ENCODE peak calls at places on chromosomes 4 and X, in nine cellular contexts. One of them, this sample, is unnamed.

GRCh38 chr4:21656832-21657231 is 291.7 kb downstream of the KCNIP4 start:
- DNase-seq in GM13977: no peak
- DNase-seq in T-helper 1 cell: no peak
- DNase-seq in kidney: no peak
- DNase-seq in bronchial epithelial cell: peak
- DNase-seq in aorta: no peak
- DNase-seq in tibial artery: no peak
- DNase-seq in fibroblast of the aortic adventitia: peak
- DNase-seq in choroid plexus epithelial cell: peak
- DNase-seq in this sample: peak

GRCh38 chr4:41258783-41259182 is 2.1 kb downstream of the UCHL1 start:
- DNase-seq in GM13977: no peak
- DNase-seq in T-helper 1 cell: no peak
- DNase-seq in kidney: no peak
- DNase-seq in bronchial epithelial cell: peak
- DNase-seq in aorta: no peak
- DNase-seq in tibial artery: no peak
- DNase-seq in fibroblast of the aortic adventitia: peak
- DNase-seq in choroid plexus epithelial cell: peak
- DNase-seq in this sample: peak

GRCh38 chr4:41839945-41840854 is 91.7 kb upstream of the PHOX2B start:
- DNase-seq in GM13977: peak
- DNase-seq in T-helper 1 cell: no peak
- DNase-seq in kidney: no peak
- DNase-seq in bronchial epithelial cell: peak
- DNase-seq in aorta: no peak
- DNase-seq in tibial artery: no peak
- DNase-seq in fibroblast of the aortic adventitia: no peak
- DNase-seq in choroid plexus epithelial cell: no peak
- DNase-seq in this sample: no peak

GRCh38 chr4:48212165-48212564 is 57.5 kb downstream of the TEC start:
- DNase-seq in GM13977: peak
- DNase-seq in T-helper 1 cell: no peak
- DNase-seq in kidney: no peak
- DNase-seq in bronchial epithelial cell: no peak
- DNase-seq in aorta: no peak
- DNase-seq in tibial artery: no peak
- DNase-seq in fibroblast of the aortic adventitia: no peak
- DNase-seq in choroid plexus epithelial cell: no peak
- DNase-seq in this sample: no peak

GRCh38 chrX:70196961-70197805 is 19.9 kb downstream of the DGAT2L6 start:
- DNase-seq in GM13977: peak
- DNase-seq in T-helper 1 cell: peak
- DNase-seq in kidney: no peak
- DNase-seq in bronchial epithelial cell: peak
- DNase-seq in aorta: peak
- DNase-seq in tibial artery: peak
- DNase-seq in fibroblast of the aortic adventitia: peak
- DNase-seq in choroid plexus epithelial cell: peak
- DNase-seq in this sample: peak

GRCh38 chr4:100796333-100796732 is 278.5 kb upstream of the EMCN start:
- DNase-seq in GM13977: no peak
- DNase-seq in T-helper 1 cell: no peak
- DNase-seq in kidney: no peak
- DNase-seq in bronchial epithelial cell: no peak
- DNase-seq in aorta: no peak
- DNase-seq in tibial artery: no peak
- DNase-seq in fibroblast of the aortic adventitia: no peak
- DNase-seq in choroid plexus epithelial cell: no peak
- DNase-seq in this sample: no peak

GRCh38 chr4:16914208-16914607 is 15.8 kb upstream of the LDB2 start:
- DNase-seq in GM13977: no peak
- DNase-seq in T-helper 1 cell: no peak
- DNase-seq in kidney: no peak
- DNase-seq in bronchial epithelial cell: peak
- DNase-seq in aorta: no peak
- DNase-seq in tibial artery: no peak
- DNase-seq in fibroblast of the aortic adventitia: peak
- DNase-seq in choroid plexus epithelial cell: peak
- DNase-seq in this sample: peak

GRCh38 chr4:84691170-84691691 is 108.3 kb downstream of the CDS1 start:
- DNase-seq in GM13977: no peak
- DNase-seq in T-helper 1 cell: no peak
- DNase-seq in kidney: no peak
- DNase-seq in bronchial epithelial cell: peak
- DNase-seq in aorta: no peak
- DNase-seq in tibial artery: no peak
- DNase-seq in fibroblast of the aortic adventitia: peak
- DNase-seq in choroid plexus epithelial cell: peak
- DNase-seq in this sample: peak

GRCh38 chr4:156537275-156537674 is 434.3 kb downstream of the PDGFC start:
- DNase-seq in GM13977: no peak
- DNase-seq in T-helper 1 cell: no peak
- DNase-seq in kidney: no peak
- DNase-seq in bronchial epithelial cell: no peak
- DNase-seq in aorta: no peak
- DNase-seq in tibial artery: no peak
- DNase-seq in fibroblast of the aortic adventitia: no peak
- DNase-seq in choroid plexus epithelial cell: no peak
- DNase-seq in this sample: no peak

GRCh38 chr4:145709843-145710242 is 29.9 kb downstream of the C4orf51 start:
- DNase-seq in GM13977: peak
- DNase-seq in T-helper 1 cell: no peak
- DNase-seq in kidney: no peak
- DNase-seq in bronchial epithelial cell: peak
- DNase-seq in aorta: no peak
- DNase-seq in tibial artery: no peak
- DNase-seq in fibroblast of the aortic adventitia: peak
- DNase-seq in choroid plexus epithelial cell: peak
- DNase-seq in this sample: no peak

GRCh38 chr4:28686618-28687017 is 1826.0 kb downstream of the STIM2 start:
- DNase-seq in GM13977: peak
- DNase-seq in T-helper 1 cell: no peak
- DNase-seq in kidney: no peak
- DNase-seq in bronchial epithelial cell: peak
- DNase-seq in aorta: no peak
- DNase-seq in tibial artery: no peak
- DNase-seq in fibroblast of the aortic adventitia: peak
- DNase-seq in choroid plexus epithelial cell: peak
- DNase-seq in this sample: no peak

GRCh38 chrX:86051741-86052140 is 4.4 kb upstream of the CHM start:
- DNase-seq in GM13977: no peak
- DNase-seq in T-helper 1 cell: no peak
- DNase-seq in kidney: no peak
- DNase-seq in bronchial epithelial cell: no peak
- DNase-seq in aorta: no peak
- DNase-seq in tibial artery: no peak
- DNase-seq in fibroblast of the aortic adventitia: no peak
- DNase-seq in choroid plexus epithelial cell: no peak
- DNase-seq in this sample: no peak

GRCh38 chr4:73257995-73258667 is 467 bp downstream of the ANKRD17 start:
- DNase-seq in GM13977: peak
- DNase-seq in T-helper 1 cell: peak
- DNase-seq in kidney: no peak
- DNase-seq in bronchial epithelial cell: peak
- DNase-seq in aorta: peak
- DNase-seq in tibial artery: peak
- DNase-seq in fibroblast of the aortic adventitia: peak
- DNase-seq in choroid plexus epithelial cell: peak
- DNase-seq in this sample: peak

GRCh38 chrX:72478853-72479252 is 93.8 kb downstream of the HDAC8 start:
- DNase-seq in GM13977: no peak
- DNase-seq in T-helper 1 cell: no peak
- DNase-seq in kidney: no peak
- DNase-seq in bronchial epithelial cell: no peak
- DNase-seq in aorta: no peak
- DNase-seq in tibial artery: no peak
- DNase-seq in fibroblast of the aortic adventitia: no peak
- DNase-seq in choroid plexus epithelial cell: no peak
- DNase-seq in this sample: no peak

GRCh38 chrX:12360389-12360788 is 222.1 kb downstream of the FRMPD4 start:
- DNase-seq in GM13977: no peak
- DNase-seq in T-helper 1 cell: no peak
- DNase-seq in kidney: no peak
- DNase-seq in bronchial epithelial cell: peak
- DNase-seq in aorta: no peak
- DNase-seq in tibial artery: no peak
- DNase-seq in fibroblast of the aortic adventitia: peak
- DNase-seq in choroid plexus epithelial cell: peak
- DNase-seq in this sample: peak

GRCh38 chr4:184762100-184762499 is 28.2 kb upstream of the CENPU start:
- DNase-seq in GM13977: peak
- DNase-seq in T-helper 1 cell: peak
- DNase-seq in kidney: no peak
- DNase-seq in bronchial epithelial cell: no peak
- DNase-seq in aorta: no peak
- DNase-seq in tibial artery: no peak
- DNase-seq in fibroblast of the aortic adventitia: no peak
- DNase-seq in choroid plexus epithelial cell: no peak
- DNase-seq in this sample: no peak

GRCh38 chr4:167428172-167428571 is 193.9 kb upstream of the SPOCK3 start:
- DNase-seq in GM13977: no peak
- DNase-seq in T-helper 1 cell: no peak
- DNase-seq in kidney: no peak
- DNase-seq in bronchial epithelial cell: no peak
- DNase-seq in aorta: no peak
- DNase-seq in tibial artery: no peak
- DNase-seq in fibroblast of the aortic adventitia: peak
- DNase-seq in choroid plexus epithelial cell: no peak
- DNase-seq in this sample: no peak

GRCh38 chr4:141432000-141432712 is 204.2 kb upstream of the IL15 start:
- DNase-seq in GM13977: no peak
- DNase-seq in T-helper 1 cell: no peak
- DNase-seq in kidney: no peak
- DNase-seq in bronchial epithelial cell: no peak
- DNase-seq in aorta: no peak
- DNase-seq in tibial artery: no peak
- DNase-seq in fibroblast of the aortic adventitia: peak
- DNase-seq in choroid plexus epithelial cell: peak
- DNase-seq in this sample: no peak

GRCh38 chr4:80948995-80949394 is 81.5 kb upstream of the BMP3 start:
- DNase-seq in GM13977: no peak
- DNase-seq in T-helper 1 cell: no peak
- DNase-seq in kidney: no peak
- DNase-seq in bronchial epithelial cell: peak
- DNase-seq in aorta: no peak
- DNase-seq in tibial artery: no peak
- DNase-seq in fibroblast of the aortic adventitia: no peak
- DNase-seq in choroid plexus epithelial cell: no peak
- DNase-seq in this sample: no peak

GRCh38 chr4:985123-985830 is 1.6 kb upstream of the IDUA start:
- DNase-seq in GM13977: peak
- DNase-seq in T-helper 1 cell: peak
- DNase-seq in kidney: peak
- DNase-seq in bronchial epithelial cell: peak
- DNase-seq in aorta: peak
- DNase-seq in tibial artery: peak
- DNase-seq in fibroblast of the aortic adventitia: no peak
- DNase-seq in choroid plexus epithelial cell: peak
- DNase-seq in this sample: no peak

GRCh38 chr4:7026107-7026506 is 17.1 kb upstream of the TADA2B start:
- DNase-seq in GM13977: no peak
- DNase-seq in T-helper 1 cell: no peak
- DNase-seq in kidney: no peak
- DNase-seq in bronchial epithelial cell: no peak
- DNase-seq in aorta: no peak
- DNase-seq in tibial artery: no peak
- DNase-seq in fibroblast of the aortic adventitia: no peak
- DNase-seq in choroid plexus epithelial cell: no peak
- DNase-seq in this sample: no peak

GRCh38 chr4:112140536-112140935 is 4.7 kb upstream of the FAM241A start:
- DNase-seq in GM13977: no peak
- DNase-seq in T-helper 1 cell: no peak
- DNase-seq in kidney: no peak
- DNase-seq in bronchial epithelial cell: no peak
- DNase-seq in aorta: no peak
- DNase-seq in tibial artery: no peak
- DNase-seq in fibroblast of the aortic adventitia: peak
- DNase-seq in choroid plexus epithelial cell: peak
- DNase-seq in this sample: no peak

GRCh38 chrX:142250502-142250901 is 45.4 kb upstream of the MAGEC2 start:
- DNase-seq in GM13977: no peak
- DNase-seq in T-helper 1 cell: no peak
- DNase-seq in kidney: no peak
- DNase-seq in bronchial epithelial cell: peak
- DNase-seq in aorta: no peak
- DNase-seq in tibial artery: no peak
- DNase-seq in fibroblast of the aortic adventitia: no peak
- DNase-seq in choroid plexus epithelial cell: no peak
- DNase-seq in this sample: no peak

GRCh38 chrX:40468033-40468979 is 112.5 kb upstream of the ATP6AP2 start:
- DNase-seq in GM13977: peak
- DNase-seq in T-helper 1 cell: no peak
- DNase-seq in kidney: no peak
- DNase-seq in bronchial epithelial cell: peak
- DNase-seq in aorta: peak
- DNase-seq in tibial artery: peak
- DNase-seq in fibroblast of the aortic adventitia: peak
- DNase-seq in choroid plexus epithelial cell: peak
- DNase-seq in this sample: peak

GRCh38 chrX:24242649-24243556 is 71.0 kb downstream of the SUPT20HL2 start:
- DNase-seq in GM13977: peak
- DNase-seq in T-helper 1 cell: no peak
- DNase-seq in kidney: no peak
- DNase-seq in bronchial epithelial cell: no peak
- DNase-seq in aorta: peak
- DNase-seq in tibial artery: peak
- DNase-seq in fibroblast of the aortic adventitia: peak
- DNase-seq in choroid plexus epithelial cell: peak
- DNase-seq in this sample: no peak